ENCODE peak calls at places on chromosomes 3 and 15, in eight cellular contexts. J, W, T, P, Q, G, F and C are unnamed samples. For H3K9me3, the result is how much of the 10 kb centered on the place peaks cover.

GRCh38 chr3:18778094-18778493 is 353.0 kb upstream of the SATB1 start:
- DNase-seq in J (no peak), W (no peak), T (no peak), P (no peak), Q (no peak), G (no peak), F (no peak), C (no peak)

GRCh38 chr15:50824507-50824906 is 59.0 kb upstream of the SPPL2A start:
- DNase-seq in J (no peak), W (no peak), T (no peak), P (no peak), Q (no peak), G (no peak), F (no peak), C (no peak)

GRCh38 chr3:161349529-161350278 is 21.6 kb downstream of the SPTSSB start:
- DNase-seq in J (no peak), W (no peak), T (no peak), P (peak), Q (no peak), G (no peak), F (no peak), C (no peak)

GRCh38 chr3:195096484-195097330 is 174.3 kb downstream of the XXYLT1 start:
- DNase-seq in J (no peak), W (no peak), T (no peak), P (no peak), Q (no peak), G (no peak), F (no peak), C (no peak)

GRCh38 chr3:133921592-133921991 is 25.9 kb upstream of the RAB6B start:
- DNase-seq in J (no peak), W (no peak), T (no peak), P (no peak), Q (no peak), G (no peak), F (no peak), C (no peak)

GRCh38 chr3:183975981-183976662 is 41.6 kb downstream of the ABCC5 start:
- DNase-seq in J (no peak), W (no peak), T (no peak), P (no peak), Q (no peak), G (no peak), F (no peak), C (no peak)

GRCh38 chr15:33852570-33852969 is 115.7 kb upstream of the CHRM5 start:
- DNase-seq in J (no peak), W (no peak), T (peak), P (peak), Q (no peak), G (no peak), F (no peak), C (no peak)

GRCh38 chr3:63684081-63684480 is 31.6 kb downstream of the SNTN start:
- DNase-seq in J (no peak), W (no peak), T (no peak), P (no peak), Q (no peak), G (no peak), F (no peak), C (no peak)

GRCh38 chr3:111904376-111905241 is 45.5 kb downstream of the PHLDB2 start:
- DNase-seq in J (no peak), W (no peak), T (no peak), P (peak), Q (no peak), G (no peak), F (no peak), C (no peak)

GRCh38 chr15:81120069-81120468 is 14.0 kb upstream of the CFAP161 start:
- DNase-seq in J (no peak), W (no peak), T (no peak), P (no peak), Q (no peak), G (no peak), F (no peak), C (no peak)

GRCh38 chr3:185317674-185318073 is 45.3 kb upstream of the MAP3K13 start:
- DNase-seq in J (no peak), W (no peak), T (no peak), P (no peak), Q (no peak), G (no peak), F (no peak), C (no peak)

GRCh38 chr3:144053121-144053520 is 81.5 kb downstream of the DIPK2A start:
- DNase-seq in J (no peak), W (no peak), T (no peak), P (no peak), Q (no peak), G (no peak), F (no peak), C (no peak)

GRCh38 chr15:56910801-56911200 is 7.6 kb upstream of the TCF12 start:
- DNase-seq in J (no peak), W (no peak), T (no peak), P (no peak), Q (no peak), G (no peak), F (no peak), C (no peak)

GRCh38 chr3:7977245-7978103 is 524.1 kb upstream of the LMCD1 start:
- DNase-seq in J (no peak), W (no peak), T (no peak), P (peak), Q (no peak), G (no peak), F (no peak), C (peak)

GRCh38 chr3:185717627-185718330 is 107.1 kb downstream of the IGF2BP2 start:
- DNase-seq in J (no peak), W (no peak), T (peak), P (no peak), Q (no peak), G (no peak), F (no peak), C (peak)

GRCh38 chr3:31531465-31531991 is 1.2 kb upstream of the STT3B start:
- DNase-seq in J (no peak), W (peak), T (no peak), P (no peak), Q (no peak), G (no peak), F (no peak), C (no peak)

GRCh38 chr3:128323206-128324081 is 143.2 kb downstream of the DNAJB8 start:
- DNase-seq in J (peak), W (no peak), T (peak), P (no peak), Q (peak), G (peak), F (no peak), C (peak)

GRCh38 chr3:149221783-149222517 is at the start of gene CP:
- DNase-seq in J (no peak), W (no peak), T (no peak), P (no peak), Q (no peak), G (no peak), F (no peak), C (no peak)

GRCh38 chr3:32381922-32382321 is 9.7 kb upstream of the CMTM7 start:
- DNase-seq in J (no peak), W (no peak), T (no peak), P (no peak), Q (no peak), G (no peak), F (no peak), C (no peak)

GRCh38 chr3:73716418-73716817 is 91.7 kb upstream of the PDZRN3 start:
- DNase-seq in J (no peak), W (no peak), T (no peak), P (no peak), Q (no peak), G (no peak), F (no peak), C (no peak)

GRCh38 chr3:128051459-128051836 is 789 bp upstream of the SEC61A1 start:
- DNase-seq in J (no peak), W (no peak), T (no peak), P (peak), Q (no peak), G (no peak), F (no peak), C (no peak)

GRCh38 chr15:99954361-99955180 is 221.3 kb upstream of the LYSMD4 start:
- DNase-seq in J (peak), W (no peak), T (peak), P (no peak), Q (no peak), G (no peak), F (no peak), C (peak)

GRCh38 chr3:126535636-126536035 is 11.7 kb downstream of the CHST13 start:
- DNase-seq in J (no peak), W (no peak), T (no peak), P (no peak), Q (peak), G (no peak), F (no peak), C (no peak)
- H3K9me3 ChIP-seq in J (under half), W (under half), T (under half), P (under half), Q (under half), G (under half), F (under half), C (under half)

GRCh38 chr15:48868018-48868417 is 9.9 kb upstream of the EID1 start:
- DNase-seq in J (no peak), W (no peak), T (no peak), P (no peak), Q (no peak), G (no peak), F (no peak), C (no peak)
- H3K27ac ChIP-seq in J (no peak), W (no peak), T (no peak), P (no peak), Q (no peak), G (no peak), F (no peak), C (no peak)

DNA sequence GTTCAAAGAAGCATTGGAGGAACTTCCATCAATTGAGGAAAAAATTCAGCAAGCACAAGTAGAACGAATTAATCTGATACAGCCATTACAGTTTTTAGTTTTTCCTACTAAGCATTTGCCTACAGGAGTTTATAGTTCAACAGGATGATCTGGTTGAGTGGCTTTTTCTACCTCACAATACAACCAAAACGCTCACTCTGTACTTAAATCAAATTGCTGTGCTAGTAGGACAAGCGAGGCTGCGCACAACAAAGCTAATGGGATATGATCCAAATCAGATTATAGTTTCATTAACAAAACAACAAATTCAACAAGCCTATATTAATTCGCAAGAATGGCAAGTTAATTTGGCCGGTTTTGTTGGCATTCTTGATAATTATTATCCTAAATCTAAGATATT is 44.2 kb downstream of the ETFA start:
- DNase-seq in J (no peak), W (peak), T (no peak), P (no peak), Q (no peak), G (no peak), F (no peak), C (no peak)
- H3K9me3 ChIP-seq in J (under half), W (under half), T (under half), P (under half), Q (under half), G (half or more), F (under half), C (half or more)

DNA sequence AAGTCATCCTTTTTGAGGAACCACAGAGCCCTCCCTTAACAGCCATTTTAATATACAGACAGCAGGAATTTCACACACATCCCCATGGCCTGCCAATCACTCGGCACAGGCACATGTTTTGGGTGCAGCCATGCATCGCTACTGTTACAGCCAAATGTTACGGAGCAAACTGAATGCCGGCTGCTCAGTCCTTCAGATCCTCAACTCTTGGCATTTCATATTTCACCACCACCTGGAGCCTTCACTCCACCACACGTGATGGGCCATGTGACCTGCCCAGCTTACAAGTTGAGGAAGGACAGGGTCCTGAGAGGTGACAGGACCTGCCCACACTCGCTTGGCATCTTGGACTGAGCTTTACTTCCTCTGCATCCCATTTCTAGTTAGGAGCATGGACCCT is 90.9 kb downstream of the OXNAD1 start:
- DNase-seq in J (no peak), W (no peak), T (no peak), P (no peak), Q (no peak), G (no peak), F (no peak), C (no peak)
- H3K27ac ChIP-seq in J (no peak), W (no peak), T (no peak), P (no peak), Q (no peak), G (no peak), F (no peak), C (no peak)

GRCh38 chr3:3403700-3404099 is 224.2 kb upstream of the CRBN start:
- DNase-seq in J (no peak), W (no peak), T (no peak), P (no peak), Q (no peak), G (no peak), F (no peak), C (no peak)
- H3K9me3 ChIP-seq in J (under half), W (under half), T (under half), P (under half), Q (under half), G (half or more), F (under half), C (under half)

DNA sequence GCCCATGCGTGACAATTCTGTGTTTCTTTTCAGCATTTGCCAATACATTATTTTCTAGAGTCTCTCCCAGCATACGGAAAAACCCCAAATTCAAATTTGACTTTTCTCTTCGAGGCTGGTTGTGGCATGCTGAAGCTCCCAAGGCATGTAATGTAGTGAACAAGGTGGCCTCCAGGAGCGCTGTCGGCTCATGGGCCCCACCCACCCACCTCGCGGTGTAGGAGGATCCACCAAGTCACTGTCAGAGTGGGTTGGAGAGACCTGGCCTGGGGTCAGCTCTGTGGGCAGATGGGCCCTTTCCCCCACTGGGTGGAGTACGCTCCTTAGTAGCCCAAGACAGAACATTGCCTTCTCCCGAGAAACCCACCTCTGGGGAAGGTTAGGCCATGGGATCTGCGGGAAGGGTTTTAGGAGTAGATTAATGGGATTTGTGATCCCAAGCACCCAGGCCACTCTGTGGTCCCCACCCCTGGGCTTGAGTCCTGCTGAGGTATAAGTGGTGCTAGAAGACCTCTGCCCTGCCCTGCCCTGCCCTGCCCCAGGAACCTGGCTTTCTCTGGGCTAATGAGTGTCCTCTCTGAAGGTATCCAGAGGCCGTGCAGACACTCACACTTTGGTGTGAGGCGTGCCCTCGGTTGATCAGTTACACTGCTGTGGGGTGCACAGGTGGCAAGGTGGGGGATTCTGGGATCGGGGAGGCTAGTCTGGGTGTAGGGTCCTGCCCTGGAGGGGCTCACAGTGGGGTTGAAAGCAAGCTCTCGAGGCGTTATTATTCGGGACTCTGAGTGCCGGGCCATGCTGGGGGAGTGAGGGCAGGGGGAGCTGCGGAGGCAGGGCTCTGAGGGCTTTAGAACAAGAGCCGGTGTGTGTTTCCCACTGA is 97.9 kb downstream of the APBA2 start:
- DNase-seq in J (no peak), W (no peak), T (no peak), P (no peak), Q (no peak), G (no peak), F (no peak), C (peak)
- H3K27ac ChIP-seq in J (no peak), W (no peak), T (no peak), P (no peak), Q (no peak), G (no peak), F (no peak), C (no peak)